ENCODE peak calls at places on chromosomes 2 and 18, in nine cellular contexts. C is RPMI8226; V is effector memory CD4-positive, alpha-beta T cell; N is stimulated activated CD4-positive, alpha-beta T cell treated with anti-CD3 and anti-CD28 coated beads, Interleukin-12 subunit alpha, Interleukin-12 subunit beta, amount 100 ng/mL, for 4 hours; F is activated CD4-positive, alpha-beta T cell treated with anti-CD3 and anti-CD28 coated beads, Interleukin-2, amount 10 ng/mL, durations not matched to agents 7 days and 5 days; H is activated naive CD4-positive, alpha-beta T cell treated with anti-CD3 and anti-CD28 coated beads, Interleukin-2, amount 50 U/mL, for 16 hours; E is T-cell; Z is CD4-positive, alpha-beta memory T cell; M is mesothelial cell of epicardium. W is an unnamed sample.

GRCh38 chr2:105712981-105713596 is 31.6 kb upstream of the NCK2 start:
- DNase-seq in C (peak), V (no peak), N (no peak), F (no peak), H (no peak), E (no peak), Z (no peak), M (no peak), W (no peak)

GRCh38 chr2:186325827-186326535 is 160.1 kb upstream of the ZC3H15 start:
- DNase-seq in C (no peak), V (no peak), N (no peak), F (no peak), H (no peak), E (no peak), Z (no peak), M (no peak), W (no peak)

GRCh38 chr2:239215136-239215925 is 185.5 kb downstream of the HDAC4 start:
- DNase-seq in C (no peak), V (no peak), N (no peak), F (no peak), H (no peak), E (no peak), Z (no peak), M (no peak), W (no peak)

GRCh38 chr2:12649602-12650400 is 66.9 kb upstream of the TRIB2 start:
- DNase-seq in C (no peak), V (no peak), N (no peak), F (no peak), H (no peak), E (no peak), Z (no peak), M (no peak), W (no peak)

GRCh38 chr2:189593115-189593514 is 12.5 kb upstream of the SLC40A1 start:
- DNase-seq in C (no peak), V (no peak), N (no peak), F (no peak), H (no peak), E (no peak), Z (no peak), M (no peak), W (no peak)

GRCh38 chr2:166671831-166672230 is 177.8 kb upstream of the SCN7A start:
- DNase-seq in C (no peak), V (no peak), N (no peak), F (no peak), H (no peak), E (no peak), Z (no peak), M (no peak), W (no peak)

GRCh38 chr2:143480586-143481230 is 351.5 kb downstream of the ARHGAP15 start:
- DNase-seq in C (no peak), V (no peak), N (no peak), F (no peak), H (no peak), E (no peak), Z (no peak), M (no peak), W (no peak)

GRCh38 chr2:196322963-196323810 is 151.8 kb upstream of the STK17B start:
- DNase-seq in C (no peak), V (no peak), N (no peak), F (no peak), H (no peak), E (no peak), Z (no peak), M (no peak), W (no peak)

GRCh38 chr2:197008229-197008628 is 81.7 kb upstream of the PGAP1 start:
- DNase-seq in C (no peak), V (no peak), N (no peak), F (no peak), H (no peak), E (no peak), Z (no peak), M (no peak), W (no peak)

GRCh38 chr2:240419321-240419720 is 16.1 kb upstream of the GPC1 start:
- DNase-seq in C (no peak), V (no peak), N (no peak), F (no peak), H (peak), E (no peak), Z (no peak), M (no peak), W (no peak)

GRCh38 chr18:67132919-67133318 is 383.6 kb downstream of the DSEL start:
- DNase-seq in C (no peak), V (no peak), N (no peak), F (no peak), H (no peak), E (no peak), Z (no peak), M (no peak), W (no peak)

GRCh38 chr2:229090231-229090630 is 180.9 kb downstream of the PID1 start:
- DNase-seq in C (no peak), V (no peak), N (no peak), F (no peak), H (no peak), E (no peak), Z (no peak), M (no peak), W (no peak)

GRCh38 chr2:233387225-233387624 is 32.9 kb downstream of the DGKD start:
- DNase-seq in C (no peak), V (no peak), N (no peak), F (no peak), H (no peak), E (no peak), Z (no peak), M (no peak), W (no peak)

GRCh38 chr18:22207022-22207758 is 37.8 kb downstream of the GATA6 start:
- DNase-seq in C (no peak), V (no peak), N (no peak), F (no peak), H (no peak), E (no peak), Z (no peak), M (no peak), W (no peak)

GRCh38 chr2:204871246-204871953 is 326.1 kb downstream of the PARD3B start:
- DNase-seq in C (peak), V (no peak), N (no peak), F (no peak), H (no peak), E (no peak), Z (no peak), M (no peak), W (no peak)

GRCh38 chr2:80499095-80499494 is 194.5 kb upstream of the LRRTM1 start:
- DNase-seq in C (peak), V (no peak), N (no peak), F (no peak), H (no peak), E (no peak), Z (no peak), M (no peak), W (no peak)

GRCh38 chr2:17538022-17538843 is 2.3 kb upstream of the VSNL1 start:
- DNase-seq in C (no peak), V (no peak), N (no peak), F (no peak), H (no peak), E (no peak), Z (no peak), M (no peak), W (no peak)

GRCh38 chr2:156630579-156631337 is 194.6 kb downstream of the GPD2 start:
- DNase-seq in C (no peak), V (no peak), N (no peak), F (no peak), H (no peak), E (no peak), Z (no peak), M (no peak), W (no peak)

GRCh38 chr18:32707153-32707552 is 65.7 kb downstream of the KLHL14 start:
- DNase-seq in C (no peak), V (no peak), N (no peak), F (no peak), H (no peak), E (no peak), Z (no peak), M (no peak), W (no peak)

GRCh38 chr2:43419886-43420285 is 176.0 kb downstream of the THADA start:
- DNase-seq in C (no peak), V (no peak), N (no peak), F (no peak), H (no peak), E (no peak), Z (no peak), M (no peak), W (no peak)

W was measured in aorta.